ENCODE peak calls at places on chromosomes 13 and 19, in ten cellular contexts. One of them, this sample, is unnamed.
A peak's percentile ranks its signal among the peaks of the same experiment; 100 is the strongest.

GRCh38 chr13:49444517-49445395 is 682 bp downstream of the SETDB2 start:
- DNase-seq in lower leg skin: peak; percentile 78
- DNase-seq in fibroblast of pulmonary artery: peak; percentile 33
- DNase-seq in right atrium auricular region: peak; percentile 60
- DNase-seq in small intestine: peak; percentile 74
- DNase-seq in tibial artery: peak; percentile 38
- DNase-seq in lower lobe of right lung: no peak
- DNase-seq in GM12865: peak; percentile 76
- DNase-seq in naive thymus-derived CD4-positive, alpha-beta T cell: peak; percentile 38
- DNase-seq in GM23248: peak; percentile 83
- DNase-seq in this sample: peak; percentile 58

GRCh38 chr13:47216176-47216822 is 319.4 kb upstream of the HTR2A start:
- DNase-seq in GM12865: peak; percentile 68
- DNase-seq in lower leg skin: no peak
- DNase-seq in tibial artery: no peak
- DNase-seq in naive thymus-derived CD4-positive, alpha-beta T cell: no peak
- DNase-seq in fibroblast of pulmonary artery: no peak
- DNase-seq in lower lobe of right lung: no peak
- DNase-seq in right atrium auricular region: no peak
- DNase-seq in GM23248: peak; percentile 57
- DNase-seq in small intestine: no peak
- DNase-seq in this sample: no peak

GRCh38 chr19:664913-665443 is 2.0 kb upstream of the RNF126 start:
- DNase-seq in lower leg skin: peak; percentile 59
- DNase-seq in tibial artery: peak; percentile 63
- DNase-seq in small intestine: peak; percentile 74
- DNase-seq in lower lobe of right lung: peak; percentile 86
- DNase-seq in naive thymus-derived CD4-positive, alpha-beta T cell: peak; percentile 80
- DNase-seq in GM12865: peak; percentile 87
- DNase-seq in right atrium auricular region: peak; percentile 85
- DNase-seq in GM23248: peak; percentile 79
- DNase-seq in fibroblast of pulmonary artery: peak; percentile 79
- DNase-seq in this sample: peak; percentile 62

GRCh38 chr19:17834350-17835181 is 13.2 kb downstream of the JAK3 start:
- DNase-seq in lower lobe of right lung: no peak
- DNase-seq in naive thymus-derived CD4-positive, alpha-beta T cell: no peak
- DNase-seq in GM12865: no peak
- DNase-seq in fibroblast of pulmonary artery: no peak
- DNase-seq in GM23248: peak; percentile 7
- DNase-seq in tibial artery: no peak
- DNase-seq in right atrium auricular region: no peak
- DNase-seq in lower leg skin: no peak
- DNase-seq in small intestine: no peak
- DNase-seq in this sample: no peak

GRCh38 chr19:55508120-55508519 is 19.9 kb downstream of the SSC5D start:
- DNase-seq in small intestine: peak; percentile 46
- DNase-seq in right atrium auricular region: no peak
- DNase-seq in lower lobe of right lung: peak; percentile 25
- DNase-seq in GM12865: no peak
- DNase-seq in GM23248: no peak
- DNase-seq in fibroblast of pulmonary artery: peak; percentile 53
- DNase-seq in lower leg skin: no peak
- DNase-seq in tibial artery: no peak
- DNase-seq in naive thymus-derived CD4-positive, alpha-beta T cell: no peak
- DNase-seq in this sample: no peak

GRCh38 chr13:78376822-78377221 is 226.5 kb downstream of the POU4F1 start:
- DNase-seq in tibial artery: no peak
- DNase-seq in lower leg skin: no peak
- DNase-seq in right atrium auricular region: no peak
- DNase-seq in naive thymus-derived CD4-positive, alpha-beta T cell: no peak
- DNase-seq in GM12865: no peak
- DNase-seq in fibroblast of pulmonary artery: no peak
- DNase-seq in small intestine: no peak
- DNase-seq in GM23248: no peak
- DNase-seq in lower lobe of right lung: no peak
- DNase-seq in this sample: no peak

GRCh38 chr13:38697628-38698333 is 10.9 kb downstream of the FREM2 start:
- DNase-seq in GM12865: no peak
- DNase-seq in fibroblast of pulmonary artery: no peak
- DNase-seq in lower leg skin: no peak
- DNase-seq in small intestine: no peak
- DNase-seq in GM23248: peak; percentile 17
- DNase-seq in lower lobe of right lung: no peak
- DNase-seq in tibial artery: no peak
- DNase-seq in naive thymus-derived CD4-positive, alpha-beta T cell: no peak
- DNase-seq in right atrium auricular region: no peak
- DNase-seq in this sample: no peak

GRCh38 chr19:45526143-45526542 is 18.9 kb downstream of the VASP start:
- DNase-seq in lower leg skin: no peak
- DNase-seq in GM23248: peak; percentile 67
- DNase-seq in small intestine: peak; percentile 80
- DNase-seq in right atrium auricular region: peak; percentile 68
- DNase-seq in tibial artery: peak; percentile 56
- DNase-seq in lower lobe of right lung: peak; percentile 73
- DNase-seq in fibroblast of pulmonary artery: peak; percentile 68
- DNase-seq in naive thymus-derived CD4-positive, alpha-beta T cell: no peak
- DNase-seq in GM12865: no peak
- DNase-seq in this sample: no peak

GRCh38 chr19:46073268-46073922 is 32.6 kb upstream of the IGFL4 start:
- DNase-seq in GM23248: peak; percentile 43
- DNase-seq in right atrium auricular region: no peak
- DNase-seq in lower lobe of right lung: no peak
- DNase-seq in lower leg skin: no peak
- DNase-seq in tibial artery: no peak
- DNase-seq in naive thymus-derived CD4-positive, alpha-beta T cell: no peak
- DNase-seq in GM12865: no peak
- DNase-seq in small intestine: no peak
- DNase-seq in fibroblast of pulmonary artery: no peak
- DNase-seq in this sample: no peak

GRCh38 chr13:113411216-113412023 is 41.9 kb downstream of the ADPRHL1 start:
- DNase-seq in right atrium auricular region: peak; percentile 77
- DNase-seq in lower lobe of right lung: peak; percentile 37
- DNase-seq in GM12865: no peak
- DNase-seq in lower leg skin: peak; percentile 51
- DNase-seq in GM23248: peak; percentile 97
- DNase-seq in fibroblast of pulmonary artery: peak; percentile 70
- DNase-seq in tibial artery: peak; percentile 71
- DNase-seq in naive thymus-derived CD4-positive, alpha-beta T cell: no peak
- DNase-seq in small intestine: no peak
- DNase-seq in this sample: no peak

GRCh38 chr13:60155978-60156377 is 7.8 kb downstream of the DIAPH3 start:
- DNase-seq in GM12865: peak; percentile 14
- DNase-seq in fibroblast of pulmonary artery: peak; percentile 43
- DNase-seq in GM23248: peak; percentile 21
- DNase-seq in lower leg skin: no peak
- DNase-seq in tibial artery: no peak
- DNase-seq in lower lobe of right lung: no peak
- DNase-seq in small intestine: no peak
- DNase-seq in right atrium auricular region: no peak
- DNase-seq in naive thymus-derived CD4-positive, alpha-beta T cell: no peak
- DNase-seq in this sample: no peak

GRCh38 chr19:57293719-57294118 is 13.4 kb downstream of the ZNF460 start:
- DNase-seq in tibial artery: no peak
- DNase-seq in fibroblast of pulmonary artery: no peak
- DNase-seq in small intestine: no peak
- DNase-seq in naive thymus-derived CD4-positive, alpha-beta T cell: no peak
- DNase-seq in lower leg skin: no peak
- DNase-seq in right atrium auricular region: no peak
- DNase-seq in GM12865: no peak
- DNase-seq in lower lobe of right lung: no peak
- DNase-seq in GM23248: no peak
- DNase-seq in this sample: no peak

GRCh38 chr19:1853295-1854031 is 5.2 kb upstream of the REXO1 start:
- DNase-seq in small intestine: peak; percentile 91
- DNase-seq in GM23248: peak; percentile 92
- DNase-seq in fibroblast of pulmonary artery: peak; percentile 79
- DNase-seq in lower leg skin: peak; percentile 79
- DNase-seq in tibial artery: peak; percentile 70
- DNase-seq in right atrium auricular region: peak; percentile 84
- DNase-seq in lower lobe of right lung: peak; percentile 90
- DNase-seq in naive thymus-derived CD4-positive, alpha-beta T cell: peak; percentile 81
- DNase-seq in GM12865: peak; percentile 90
- DNase-seq in this sample: peak; percentile 66

GRCh38 chr19:31641591-31641990 is 292.4 kb upstream of the TSHZ3 start:
- DNase-seq in GM23248: no peak
- DNase-seq in lower lobe of right lung: no peak
- DNase-seq in right atrium auricular region: no peak
- DNase-seq in GM12865: no peak
- DNase-seq in lower leg skin: no peak
- DNase-seq in fibroblast of pulmonary artery: no peak
- DNase-seq in small intestine: no peak
- DNase-seq in tibial artery: no peak
- DNase-seq in naive thymus-derived CD4-positive, alpha-beta T cell: no peak
- DNase-seq in this sample: no peak

GRCh38 chr19:55674459-55674840 is 576 bp upstream of the EPN1 start:
- DNase-seq in lower leg skin: no peak
- DNase-seq in GM23248: no peak
- DNase-seq in GM12865: no peak
- DNase-seq in small intestine: no peak
- DNase-seq in naive thymus-derived CD4-positive, alpha-beta T cell: no peak
- DNase-seq in right atrium auricular region: no peak
- DNase-seq in tibial artery: no peak
- DNase-seq in fibroblast of pulmonary artery: no peak
- DNase-seq in lower lobe of right lung: no peak
- DNase-seq in this sample: no peak

GRCh38 chr13:40069173-40070044 is 413.9 kb downstream of the COG6 start:
- DNase-seq in fibroblast of pulmonary artery: peak; percentile 88
- DNase-seq in lower lobe of right lung: peak; percentile 68
- DNase-seq in GM12865: peak; percentile 79
- DNase-seq in small intestine: peak; percentile 69
- DNase-seq in lower leg skin: peak; percentile 69
- DNase-seq in naive thymus-derived CD4-positive, alpha-beta T cell: peak; percentile 68
- DNase-seq in right atrium auricular region: peak; percentile 86
- DNase-seq in tibial artery: peak; percentile 72
- DNase-seq in GM23248: peak; percentile 75
- DNase-seq in this sample: peak; percentile 45
- H3K4me3 ChIP-seq in fibroblast of pulmonary artery: no peak overlapping the region
- H3K4me3 ChIP-seq in lower lobe of right lung: no peak overlapping the region
- H3K4me3 ChIP-seq in GM12865: no peak overlapping the region
- H3K4me3 ChIP-seq in small intestine: no peak overlapping the region
- H3K4me3 ChIP-seq in lower leg skin: no peak overlapping the region
- H3K4me3 ChIP-seq in naive thymus-derived CD4-positive, alpha-beta T cell: no peak overlapping the region
- H3K4me3 ChIP-seq in right atrium auricular region: no peak overlapping the region
- H3K4me3 ChIP-seq in tibial artery: no peak overlapping the region
- H3K4me3 ChIP-seq in GM23248: peak overlapping the region; percentile 20
- H3K4me3 ChIP-seq in this sample: no peak overlapping the region

GRCh38 chr13:43204591-43204990 is 181.2 kb downstream of the DNAJC15 start:
- DNase-seq in lower leg skin: no peak
- DNase-seq in naive thymus-derived CD4-positive, alpha-beta T cell: no peak
- DNase-seq in lower lobe of right lung: no peak
- DNase-seq in right atrium auricular region: no peak
- DNase-seq in small intestine: no peak
- DNase-seq in GM23248: no peak
- DNase-seq in fibroblast of pulmonary artery: no peak
- DNase-seq in tibial artery: no peak
- DNase-seq in GM12865: no peak
- DNase-seq in this sample: no peak
- H3K4me3 ChIP-seq in lower leg skin: no peak overlapping the region
- H3K4me3 ChIP-seq in naive thymus-derived CD4-positive, alpha-beta T cell: no peak overlapping the region
- H3K4me3 ChIP-seq in lower lobe of right lung: no peak overlapping the region
- H3K4me3 ChIP-seq in right atrium auricular region: no peak overlapping the region
- H3K4me3 ChIP-seq in small intestine: no peak overlapping the region
- H3K4me3 ChIP-seq in GM23248: no peak overlapping the region
- H3K4me3 ChIP-seq in fibroblast of pulmonary artery: no peak overlapping the region
- H3K4me3 ChIP-seq in tibial artery: no peak overlapping the region
- H3K4me3 ChIP-seq in GM12865: no peak overlapping the region
- H3K4me3 ChIP-seq in this sample: no peak overlapping the region

GRCh38 chr19:38211206-38211605 is 12.8 kb downstream of the DPF1 start:
- DNase-seq in GM23248: peak; percentile 33
- DNase-seq in fibroblast of pulmonary artery: no peak
- DNase-seq in tibial artery: no peak
- DNase-seq in GM12865: no peak
- DNase-seq in naive thymus-derived CD4-positive, alpha-beta T cell: no peak
- DNase-seq in right atrium auricular region: no peak
- DNase-seq in small intestine: peak; percentile 9
- DNase-seq in lower leg skin: no peak
- DNase-seq in lower lobe of right lung: no peak
- DNase-seq in this sample: no peak

GRCh38 chr19:38209671-38210457 is 14.2 kb downstream of the DPF1 start:
- DNase-seq in lower leg skin: peak; percentile 76
- DNase-seq in GM12865: no peak
- DNase-seq in small intestine: peak; percentile 18
- DNase-seq in naive thymus-derived CD4-positive, alpha-beta T cell: no peak
- DNase-seq in lower lobe of right lung: peak; percentile 70
- DNase-seq in GM23248: peak; percentile 73
- DNase-seq in fibroblast of pulmonary artery: peak; percentile 24
- DNase-seq in right atrium auricular region: peak; percentile 75
- DNase-seq in tibial artery: peak; percentile 74
- DNase-seq in this sample: no peak

GRCh38 chr19:38211779-38212178 is 12.2 kb downstream of the DPF1 start:
- DNase-seq in right atrium auricular region: no peak
- DNase-seq in small intestine: no peak
- DNase-seq in GM12865: no peak
- DNase-seq in GM23248: no peak
- DNase-seq in fibroblast of pulmonary artery: no peak
- DNase-seq in naive thymus-derived CD4-positive, alpha-beta T cell: no peak
- DNase-seq in lower leg skin: no peak
- DNase-seq in tibial artery: no peak
- DNase-seq in lower lobe of right lung: no peak
- DNase-seq in this sample: no peak

GRCh38 chr19:38209152-38209551 is 14.9 kb downstream of the DPF1 start:
- DNase-seq in lower leg skin: no peak
- DNase-seq in right atrium auricular region: no peak
- DNase-seq in naive thymus-derived CD4-positive, alpha-beta T cell: no peak
- DNase-seq in lower lobe of right lung: no peak
- DNase-seq in GM23248: no peak
- DNase-seq in fibroblast of pulmonary artery: no peak
- DNase-seq in small intestine: no peak
- DNase-seq in GM12865: no peak
- DNase-seq in tibial artery: no peak
- DNase-seq in this sample: no peak

DNA sequence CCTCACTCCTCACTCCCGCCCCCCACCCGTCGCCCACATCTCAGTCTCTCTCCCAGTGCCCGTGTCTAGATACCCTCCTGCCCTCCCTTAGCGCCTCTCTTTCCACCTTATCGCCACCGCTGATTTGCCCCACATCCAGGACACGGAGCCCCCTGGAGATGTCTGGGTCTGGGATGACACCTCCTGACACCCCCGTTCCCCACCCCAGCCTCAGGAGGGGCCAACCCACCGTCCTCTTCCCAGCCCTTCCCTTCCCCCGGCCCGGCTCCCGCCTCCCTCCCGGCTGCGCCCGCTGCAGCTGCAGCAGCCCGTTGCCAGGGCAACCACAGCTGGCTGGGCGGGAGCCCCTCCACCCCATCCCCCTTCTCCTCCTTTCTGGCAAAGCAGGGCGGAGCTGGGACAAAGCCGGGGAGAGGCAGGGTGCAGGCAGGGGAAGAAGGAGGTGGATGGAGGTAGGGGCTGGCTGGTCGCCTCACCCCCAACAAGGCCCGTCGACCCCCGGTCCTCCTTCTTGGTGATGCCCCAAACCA is 13.5 kb downstream of the DPF1 start:
- DNase-seq in right atrium auricular region: no peak
- DNase-seq in GM12865: no peak
- DNase-seq in small intestine: no peak
- DNase-seq in lower lobe of right lung: no peak
- DNase-seq in naive thymus-derived CD4-positive, alpha-beta T cell: no peak
- DNase-seq in GM23248: peak; percentile 48
- DNase-seq in fibroblast of pulmonary artery: no peak
- DNase-seq in lower leg skin: no peak
- DNase-seq in tibial artery: no peak
- DNase-seq in this sample: no peak
- H3K4me3 ChIP-seq in right atrium auricular region: no peak overlapping the region
- H3K4me3 ChIP-seq in GM12865: no peak overlapping the region
- H3K4me3 ChIP-seq in small intestine: no peak overlapping the region
- H3K4me3 ChIP-seq in lower lobe of right lung: no peak overlapping the region
- H3K4me3 ChIP-seq in naive thymus-derived CD4-positive, alpha-beta T cell: no peak overlapping the region
- H3K4me3 ChIP-seq in GM23248: no peak overlapping the region
- H3K4me3 ChIP-seq in fibroblast of pulmonary artery: no peak overlapping the region
- H3K4me3 ChIP-seq in lower leg skin: no peak overlapping the region
- H3K4me3 ChIP-seq in tibial artery: peak overlapping the region; percentile 6
- H3K4me3 ChIP-seq in this sample: no peak overlapping the region

GRCh38 chr19:3721900-3722442 is 13.8 kb downstream of the TJP3 start:
- DNase-seq in lower lobe of right lung: no peak
- DNase-seq in naive thymus-derived CD4-positive, alpha-beta T cell: no peak
- DNase-seq in GM23248: no peak
- DNase-seq in GM12865: no peak
- DNase-seq in lower leg skin: no peak
- DNase-seq in right atrium auricular region: no peak
- DNase-seq in fibroblast of pulmonary artery: no peak
- DNase-seq in tibial artery: no peak
- DNase-seq in small intestine: no peak
- DNase-seq in this sample: no peak
- H3K4me3 ChIP-seq in lower lobe of right lung: peak overlapping the region; percentile 48
- H3K4me3 ChIP-seq in naive thymus-derived CD4-positive, alpha-beta T cell: peak overlapping the region; percentile 61
- H3K4me3 ChIP-seq in GM23248: no peak overlapping the region
- H3K4me3 ChIP-seq in GM12865: peak overlapping the region; percentile 14
- H3K4me3 ChIP-seq in lower leg skin: no peak overlapping the region
- H3K4me3 ChIP-seq in right atrium auricular region: no peak overlapping the region
- H3K4me3 ChIP-seq in fibroblast of pulmonary artery: no peak overlapping the region
- H3K4me3 ChIP-seq in tibial artery: no peak overlapping the region
- H3K4me3 ChIP-seq in small intestine: peak overlapping the region; percentile 66
- H3K4me3 ChIP-seq in this sample: peak overlapping the region; percentile 43

This sample was measured in Jurkat, Clone E6-1.